ENCODE peak calls at places on chromosomes 2 and 18, in nine cellular contexts. A is ovary; K is mesenteric fat pad; E is heart left ventricle; H is SW480; I is stomach; V is activated T-cell treated with anti-CD3 and anti-CD28 coated beads, Interleukin-2, amount 50 U/mL, for 1 hour; D is nucleus accumbens; T is renal cortical epithelial cell. L is an unnamed sample.

GRCh38 chr2:18402888-18403287 is 157.6 kb downstream of the RDH14 start:
- DNase-seq in D (no peak), E (no peak), T (no peak), I (no peak), H (no peak), V (no peak), K (no peak), A (no peak), L (no peak)

GRCh38 chr18:54222922-54223567 is 1.4 kb downstream of the MBD2 start:
- DNase-seq in D (no peak), I (no peak), A (no peak), V (peak), T (no peak), E (no peak), H (no peak), K (no peak), L (no peak)

GRCh38 chr2:132824716-132825115 is 154.7 kb upstream of the LYPD1 start:
- DNase-seq in V (no peak), D (no peak), H (peak), K (no peak), A (no peak), I (no peak), T (peak), E (no peak), L (peak)

GRCh38 chr2:218260742-218261423 is at the start of gene GPBAR1:
- DNase-seq in K (peak), T (peak), I (peak), H (no peak), D (no peak), E (peak), A (no peak), V (no peak), L (peak)

GRCh38 chr18:1094408-1094807 is 189.7 kb downstream of the ADCYAP1 start:
- DNase-seq in E (no peak), H (peak), D (no peak), V (no peak), T (peak), A (no peak), I (no peak), K (no peak), L (peak)

GRCh38 chr2:3293221-3293620 is 84.4 kb downstream of the EIPR1 start:
- DNase-seq in K (peak), V (no peak), D (no peak), H (no peak), I (peak), T (no peak), A (no peak), E (no peak), L (no peak)

GRCh38 chr2:200454839-200455801 is 54.7 kb downstream of the KCTD18 start:
- DNase-seq in I (no peak), E (no peak), H (no peak), T (peak), D (no peak), V (no peak), A (no peak), K (no peak), L (peak)

GRCh38 chr18:12630136-12630535 is 27.8 kb downstream of the SPIRE1 start:
- DNase-seq in E (no peak), A (no peak), K (no peak), V (no peak), I (no peak), H (no peak), D (no peak), T (peak), L (no peak)

GRCh38 chr2:237980087-237980486 is 13.3 kb downstream of the UBE2F start:
- DNase-seq in K (no peak), T (no peak), E (no peak), H (no peak), D (peak), A (no peak), V (no peak), I (no peak), L (no peak)

GRCh38 chr2:185736210-185736609 is 2.4 kb upstream of the FSIP2 start:
- DNase-seq in E (no peak), K (no peak), I (no peak), T (no peak), D (no peak), V (no peak), A (no peak), H (no peak), L (no peak)

GRCh38 chr2:73561422-73561821 is 80.8 kb downstream of the NAT8 start:
- DNase-seq in H (no peak), I (no peak), D (no peak), A (no peak), V (no peak), K (no peak), T (peak), E (no peak), L (no peak)

GRCh38 chr2:144324446-144325045 is 195.4 kb downstream of the ZEB2 start:
- DNase-seq in D (no peak), E (no peak), V (no peak), A (no peak), T (peak), H (no peak), K (no peak), I (no peak), L (no peak)